ENCODE peak calls at places on chromosomes 6 and 20, in ten cellular contexts. M, V, T, W, J, Q, L, S, Z and D are unnamed samples.

GRCh38 chr6:128412680-128413079 is 107.7 kb downstream of the PTPRK start:
- DNase-seq in M (no peak), V (no peak), T (no peak), W (no peak), J (no peak), Q (no peak), L (no peak), S (no peak), Z (no peak), D (no peak)

GRCh38 chr20:10733122-10733521 is 59.3 kb upstream of the JAG1 start:
- DNase-seq in M (no peak), V (no peak), T (no peak), W (no peak), J (no peak), Q (no peak), L (peak; percentile 54), S (no peak), Z (no peak), D (no peak)

GRCh38 chr6:121730616-121731015 is 295.2 kb downstream of the GJA1 start:
- DNase-seq in M (no peak), V (no peak), T (no peak), W (no peak), J (no peak), Q (no peak), L (no peak), S (no peak), Z (no peak), D (no peak)

GRCh38 chr6:82365011-82365751 is 1.6 kb downstream of the TPBG start:
- DNase-seq in M (no peak), V (peak; percentile 22), T (no peak), W (no peak), J (no peak), Q (no peak), L (peak; percentile 27), S (peak; percentile 53), Z (peak; percentile 7), D (no peak)

GRCh38 chr6:170347091-170347490 is 40.5 kb downstream of the FAM120B start:
- DNase-seq in M (no peak), V (no peak), T (no peak), W (no peak), J (no peak), Q (no peak), L (no peak), S (no peak), Z (no peak), D (no peak)

GRCh38 chr6:84422380-84422968 is 195.0 kb upstream of the CEP162 start:
- DNase-seq in M (no peak), V (peak; percentile 47), T (peak; percentile 15), W (no peak), J (no peak), Q (peak; percentile 58), L (peak; percentile 79), S (peak; percentile 48), Z (peak; percentile 24), D (no peak)

GRCh38 chr6:125114248-125114858 is 39.2 kb upstream of the TPD52L1 start:
- DNase-seq in M (peak; percentile 72), V (no peak), T (no peak), W (no peak), J (peak; percentile 43), Q (no peak), L (peak; percentile 75), S (no peak), Z (peak; percentile 43), D (no peak)

GRCh38 chr6:87066449-87067288 is 28.2 kb downstream of the CGA start:
- DNase-seq in M (no peak), V (peak; percentile 24), T (peak; percentile 45), W (no peak), J (no peak), Q (no peak), L (peak; percentile 76), S (no peak), Z (peak; percentile 46), D (peak; percentile 8)

GRCh38 chr6:16146527-16146955 is 17.7 kb downstream of the MYLIP start:
- DNase-seq in M (no peak), V (no peak), T (no peak), W (no peak), J (no peak), Q (no peak), L (peak; percentile 24), S (no peak), Z (no peak), D (no peak)

GRCh38 chr20:21101453-21102251 is 4.5 kb downstream of the LINC00237 start:
- DNase-seq in M (no peak), V (peak; percentile 22), T (no peak), W (no peak), J (no peak), Q (peak; percentile 28), L (no peak), S (no peak), Z (no peak), D (no peak)
- TF ChIP-seq CTCF in M (no peak), V (no peak), T (no peak), W (no peak), J (no peak), Q (no peak), L (no peak), S (no peak), Z (no peak), D (no peak)

GRCh38 chr20:46300281-46300680 is 8.0 kb downstream of the CDH22 start:
- DNase-seq in M (no peak), V (no peak), T (no peak), W (no peak), J (no peak), Q (no peak), L (no peak), S (no peak), Z (no peak), D (no peak)
- H3K27me3 ChIP-seq in M (peaks cover 33% of the 10 kb centered on the region), V (peaks cover 92% of the 10 kb centered on the region), T (peaks cover 26% of the 10 kb centered on the region), W (no peaks in the 10 kb centered on the region), J (peaks cover 63% of the 10 kb centered on the region), Q (no peaks in the 10 kb centered on the region), L (peaks cover 19% of the 10 kb centered on the region), S (peaks cover 55% of the 10 kb centered on the region), Z (peaks cover 16% of the 10 kb centered on the region), D (peaks cover 12% of the 10 kb centered on the region)

GRCh38 chr6:24600903-24601302 is 45.1 kb downstream of the KIAA0319 start:
- DNase-seq in M (no peak), V (no peak), T (no peak), W (no peak), J (no peak), Q (no peak), L (no peak), S (no peak), Z (no peak), D (no peak)

GRCh38 chr6:24606200-24606599 is 39.8 kb downstream of the KIAA0319 start:
- DNase-seq in M (no peak), V (no peak), T (no peak), W (no peak), J (no peak), Q (no peak), L (no peak), S (no peak), Z (no peak), D (no peak)

GRCh38 chr6:24599686-24600399 is 46.1 kb downstream of the KIAA0319 start:
- DNase-seq in M (no peak), V (no peak), T (no peak), W (no peak), J (no peak), Q (no peak), L (no peak), S (no peak), Z (no peak), D (no peak)

GRCh38 chr6:24599179-24599578 is 46.8 kb downstream of the KIAA0319 start:
- DNase-seq in M (no peak), V (no peak), T (no peak), W (no peak), J (no peak), Q (no peak), L (no peak), S (no peak), Z (no peak), D (no peak)

DNA sequence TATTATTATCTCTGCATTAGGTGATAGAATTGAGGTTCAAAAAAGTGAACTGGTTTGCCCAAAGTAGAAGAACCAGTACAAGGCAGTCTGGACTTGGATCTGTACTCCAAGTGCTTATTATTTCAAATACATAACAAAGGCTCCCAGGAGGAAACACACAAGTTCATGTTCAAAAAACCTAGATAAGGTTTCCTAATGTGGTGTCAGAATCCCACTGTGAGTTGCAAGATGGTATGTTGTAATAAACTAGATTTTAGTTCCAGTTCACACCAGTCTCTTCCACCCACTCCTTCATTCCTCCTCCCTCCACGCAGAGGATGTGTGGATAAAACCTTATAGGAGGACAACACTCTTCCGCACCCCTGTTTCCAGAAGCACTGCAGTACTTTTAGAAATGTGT is 42.8 kb downstream of the KIAA0319 start:
- DNase-seq in M (no peak), V (no peak), T (no peak), W (no peak), J (no peak), Q (no peak), L (no peak), S (no peak), Z (no peak), D (no peak)
- H3K4me3 ChIP-seq in M (no peak overlapping the region), V (no peak overlapping the region), T (no peak overlapping the region), W (no peak overlapping the region), J (no peak overlapping the region), Q (no peak overlapping the region), L (no peak overlapping the region), S (no peak overlapping the region), Z (no peak overlapping the region), D (no peak overlapping the region)

DNA sequence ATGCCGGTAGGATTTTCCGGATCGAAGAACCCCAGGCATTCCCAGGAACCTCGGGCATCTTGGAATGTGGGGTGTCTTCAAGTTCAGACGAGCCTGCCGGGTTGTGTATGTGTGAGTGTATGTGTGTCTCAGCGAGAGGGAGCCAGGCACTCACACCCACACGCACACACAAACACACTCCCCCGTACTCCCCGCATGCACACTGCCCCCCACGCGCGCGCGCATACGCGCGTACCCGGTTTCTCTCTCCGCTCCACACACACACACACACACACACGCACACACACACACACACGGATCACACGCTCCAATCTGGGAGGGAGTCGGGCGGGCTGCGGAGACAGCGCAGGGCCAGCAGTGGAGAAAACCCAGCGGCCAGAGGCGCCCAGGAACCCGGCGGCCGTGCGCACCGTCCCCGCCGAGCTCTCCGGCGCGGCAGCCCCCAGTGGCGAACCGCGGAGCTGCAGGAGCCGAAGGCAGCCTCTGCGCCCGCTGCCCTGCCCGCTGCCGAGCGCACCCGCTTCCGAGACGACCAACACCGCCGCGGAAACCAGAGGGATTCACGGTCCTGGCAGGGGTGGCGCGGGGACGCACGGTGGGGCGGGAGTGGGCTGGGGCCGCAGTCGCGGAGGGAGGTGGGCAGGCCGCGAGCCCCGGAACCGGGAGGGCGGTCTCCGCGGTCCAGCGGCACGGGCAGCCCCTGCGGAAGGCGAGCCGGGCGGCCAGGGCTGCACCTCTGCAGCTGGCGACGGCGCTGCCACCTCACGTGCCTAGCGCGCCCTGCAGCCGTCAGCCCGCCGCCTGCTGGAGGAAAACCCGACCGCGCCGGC is at the start of gene LRFN2:
- DNase-seq in M (peak; percentile 68), V (peak; percentile 58), T (peak; percentile 16), W (no peak), J (peak; percentile 33), Q (peak; percentile 84), L (peak; percentile 61), S (peak; percentile 79), Z (peak; percentile 77), D (no peak)
- TF ChIP-seq CTCF in M (no peak), V (peak; percentile 29), T (peak; percentile 48), W (peak; percentile 68), J (peak; percentile 62), Q (peak; percentile 73), L (peak; percentile 58), S (peak; percentile 69), Z (peak; percentile 85), D (peak; percentile 45)